ENCODE peak calls at places on chromosomes 4 and X, in nine cellular contexts. F is tibial nerve; H is transverse colon; C is IMR-90; P is heart left ventricle; B is breast epithelium; I is adrenal gland; X is A673; S is CD8-positive, alpha-beta T cell. M is an unnamed sample.

GRCh38 chr4:63578383-63578782 is 830.9 kb downstream of the TECRL start:
- DNase-seq in P (no peak), S (no peak), F (no peak), I (no peak), B (no peak), H (no peak), C (no peak), X (no peak), M (no peak)

GRCh38 chr4:165524532-165525190 is 145.9 kb downstream of the CPE start:
- DNase-seq in F (no peak), X (no peak), S (no peak), P (no peak), I (no peak), B (no peak), C (no peak), H (no peak), M (peak; percentile 97)

GRCh38 chr4:75714681-75715080 is 9.7 kb upstream of the USO1 start:
- DNase-seq in H (no peak), F (no peak), S (no peak), B (no peak), X (no peak), C (no peak), I (no peak), P (no peak), M (no peak)

GRCh38 chr4:164935363-164935762 is 42.1 kb downstream of the TRIM61 start:
- DNase-seq in C (no peak), S (no peak), H (no peak), F (no peak), I (no peak), X (peak; percentile 68), B (no peak), P (no peak), M (no peak)

GRCh38 chr4:94140998-94141397 is 66.7 kb upstream of the SMARCAD1 start:
- DNase-seq in X (no peak), S (no peak), C (no peak), P (no peak), I (no peak), H (no peak), B (no peak), F (no peak), M (peak; percentile 56)

GRCh38 chr4:141955696-141956095 is 319.3 kb downstream of the IL15 start:
- DNase-seq in I (no peak), H (no peak), B (no peak), C (no peak), S (no peak), P (no peak), F (no peak), X (no peak), M (no peak)

GRCh38 chr4:102629686-102630085 is 128.5 kb downstream of the NFKB1 start:
- DNase-seq in F (no peak), I (no peak), B (no peak), H (no peak), C (no peak), X (no peak), P (no peak), S (no peak), M (no peak)

GRCh38 chrX:41689711-41690110 is 938 bp downstream of the GPR34 start:
- DNase-seq in S (no peak), P (no peak), H (no peak), I (no peak), F (no peak), B (no peak), C (no peak), X (no peak), M (no peak)

GRCh38 chrX:20320461-20321159 is 53.9 kb upstream of the RPS6KA3 start:
- DNase-seq in C (no peak), I (no peak), S (no peak), X (no peak), B (no peak), P (no peak), F (no peak), H (no peak), M (no peak)

GRCh38 chr4:189185810-189186432 is 754.8 kb upstream of the FRG1 start:
- DNase-seq in C (no peak), B (no peak), H (no peak), I (no peak), X (no peak), S (no peak), F (no peak), P (no peak), M (peak; percentile 41)

GRCh38 chr4:85482000-85482738 is 7.2 kb downstream of the ARHGAP24 start:
- DNase-seq in F (no peak), B (no peak), X (no peak), S (no peak), H (no peak), I (no peak), C (no peak), P (no peak), M (no peak)

GRCh38 chr4:24094726-24095125 is 204.9 kb upstream of the PPARGC1A start:
- DNase-seq in P (no peak), F (no peak), I (no peak), C (peak; percentile 47), H (no peak), B (no peak), X (no peak), S (no peak), M (no peak)

GRCh38 chr4:24093446-24093845 is 203.6 kb upstream of the PPARGC1A start:
- DNase-seq in F (no peak), S (no peak), I (no peak), X (no peak), B (no peak), H (no peak), C (no peak), P (no peak), M (no peak)

GRCh38 chr4:24091632-24092240 is 201.9 kb upstream of the PPARGC1A start:
- DNase-seq in F (no peak), X (no peak), S (no peak), C (peak; percentile 62), H (no peak), I (no peak), P (no peak), B (no peak), M (no peak)

GRCh38 chr4:24089831-24090531 is 200.1 kb upstream of the PPARGC1A start:
- DNase-seq in B (no peak), S (no peak), I (no peak), H (no peak), X (no peak), F (no peak), P (no peak), C (peak; percentile 90), M (no peak)
- TF ChIP-seq CTCF in B (no peak), S (no peak), I (no peak), H (no peak), X (no peak), F (no peak), P (no peak), C (peak; percentile 11), M (no peak)

GRCh38 chrX:130095249-130095648 is 15.0 kb downstream of the ELF4 start:
- DNase-seq in I (no peak), B (no peak), H (no peak), X (no peak), P (peak; percentile 3), F (no peak), S (no peak), C (no peak), M (no peak)
- H3K4me1 ChIP-seq in I (no peaks in the 10 kb centered on the region), B (no peaks in the 10 kb centered on the region), H (peaks cover 67% of the 10 kb centered on the region), X (no peaks in the 10 kb centered on the region), P (peaks cover 12% of the 10 kb centered on the region), F (no peaks in the 10 kb centered on the region), S (peaks cover 69% of the 10 kb centered on the region), C (peaks cover 9% of the 10 kb centered on the region), M (no peaks in the 10 kb centered on the region)

GRCh38 chr4:5451243-5451642 is 257.1 kb downstream of the EVC2 start:
- DNase-seq in I (no peak), P (no peak), C (no peak), X (no peak), B (no peak), S (no peak), F (no peak), H (no peak), M (peak; percentile 19)

GRCh38 chr4:5456296-5456845 is 252.0 kb downstream of the EVC2 start:
- DNase-seq in S (no peak), P (no peak), I (no peak), H (no peak), C (no peak), B (no peak), X (no peak), F (no peak), M (no peak)

GRCh38 chr4:5458676-5459075 is 249.7 kb downstream of the EVC2 start:
- DNase-seq in I (no peak), B (no peak), X (no peak), S (no peak), P (no peak), H (no peak), F (no peak), C (no peak), M (no peak)

GRCh38 chr4:5452156-5452555 is 256.2 kb downstream of the EVC2 start:
- DNase-seq in B (no peak), S (no peak), F (no peak), H (no peak), P (no peak), I (no peak), X (no peak), C (no peak), M (no peak)

GRCh38 chr4:5455003-5455585 is 253.3 kb downstream of the EVC2 start:
- DNase-seq in C (no peak), S (no peak), H (no peak), P (no peak), F (no peak), B (no peak), I (no peak), X (no peak), M (no peak)
- TF ChIP-seq CTCF in C (no peak), S (no peak), H (no peak), P (no peak), F (no peak), B (no peak), I (no peak), X (no peak), M (no peak)

GRCh38 chr4:3388461-3389185 is 53.1 kb upstream of the HGFAC start:
- DNase-seq in I (peak; percentile 27), X (peak; percentile 24), C (peak; percentile 73), S (no peak), B (no peak), H (no peak), F (no peak), P (no peak), M (peak; percentile 55)

GRCh38 chr4:3387154-3387942 is 54.4 kb upstream of the HGFAC start:
- DNase-seq in H (no peak), B (no peak), F (no peak), C (no peak), I (peak; percentile 13), S (no peak), X (no peak), P (no peak), M (no peak)

GRCh38 chr4:3389186-3389878 is 52.4 kb upstream of the HGFAC start:
- DNase-seq in B (no peak), F (no peak), C (no peak), X (no peak), I (peak; percentile 12), S (no peak), H (no peak), P (no peak), M (no peak)

GRCh38 chr4:3386486-3386885 is 55.3 kb upstream of the HGFAC start:
- DNase-seq in C (no peak), P (no peak), I (peak; percentile 9), S (no peak), B (peak; percentile 54), F (no peak), H (no peak), X (no peak), M (no peak)

DNA sequence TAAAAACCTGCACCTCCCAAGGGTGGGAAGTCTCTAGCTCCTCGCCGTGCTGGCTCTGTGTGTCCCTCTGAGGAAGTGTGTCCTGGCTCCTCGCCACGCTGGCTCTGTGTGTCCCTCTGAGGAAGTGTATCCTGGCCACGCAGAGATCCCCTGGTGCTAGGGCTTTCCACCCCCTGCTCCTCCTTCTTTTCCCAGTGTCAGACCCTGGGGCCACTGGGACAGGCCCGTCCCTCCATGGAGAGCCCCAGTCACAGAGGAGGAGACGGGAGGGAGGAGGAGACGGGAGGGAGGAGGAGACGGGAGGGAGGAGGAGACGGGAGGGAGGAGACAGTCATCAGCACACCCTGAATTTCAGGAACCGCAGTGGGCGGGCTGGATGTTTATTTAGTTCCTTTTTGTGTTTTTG is 53.8 kb upstream of the HGFAC start:
- DNase-seq in X (peak; percentile 29), I (peak; percentile 88), P (peak; percentile 91), H (peak; percentile 74), F (peak; percentile 76), C (peak; percentile 23), B (peak; percentile 68), S (no peak), M (peak; percentile 44)
- H3K4me1 ChIP-seq in X (peaks cover 13% of the 10 kb centered on the region), I (peaks cover 4% of the 10 kb centered on the region), P (peaks cover 28% of the 10 kb centered on the region), H (peaks cover 35% of the 10 kb centered on the region), F (peaks cover 15% of the 10 kb centered on the region), C (peaks cover 19% of the 10 kb centered on the region), B (peaks cover 7% of the 10 kb centered on the region), S (no peaks in the 10 kb centered on the region), M (peaks cover 57% of the 10 kb centered on the region)